ENCODE peak calls at places on chromosomes 3 and 15, in seven cellular contexts. One of them, this sample, is unnamed.
A peak's percentile ranks its signal among the peaks of the same experiment; 100 is the strongest.

GRCh38 chr15:101266034-101266433 is 11.3 kb downstream of the SELENOS start:
- DNase-seq in neural crest cell: no peak
- DNase-seq in cardiac muscle cell: peak; percentile 61
- DNase-seq in AG04449: no peak
- DNase-seq in Peyer's patch: no peak
- DNase-seq in mucosa of descending colon: no peak
- DNase-seq in Panc1: no peak
- DNase-seq in this sample: no peak

GRCh38 chr15:31254431-31255175 is 72.0 kb upstream of the KLF13 start:
- DNase-seq in neural crest cell: no peak
- DNase-seq in cardiac muscle cell: peak; percentile 79
- DNase-seq in AG04449: peak; percentile 79
- DNase-seq in Peyer's patch: peak; percentile 54
- DNase-seq in mucosa of descending colon: peak; percentile 47
- DNase-seq in Panc1: no peak
- DNase-seq in this sample: no peak

GRCh38 chr3:128482857-128483656 is 9.9 kb downstream of the GATA2 start:
- DNase-seq in neural crest cell: no peak
- DNase-seq in cardiac muscle cell: peak; percentile 70
- DNase-seq in AG04449: peak; percentile 36
- DNase-seq in Peyer's patch: no peak
- DNase-seq in mucosa of descending colon: no peak
- DNase-seq in Panc1: no peak
- DNase-seq in this sample: no peak

GRCh38 chr3:107962946-107963345 is 127.9 kb downstream of the CD47 start:
- DNase-seq in neural crest cell: no peak
- DNase-seq in cardiac muscle cell: peak; percentile 79
- DNase-seq in AG04449: no peak
- DNase-seq in Peyer's patch: no peak
- DNase-seq in mucosa of descending colon: no peak
- DNase-seq in Panc1: no peak
- DNase-seq in this sample: no peak

GRCh38 chr3:189308594-189308993 is 136.8 kb downstream of the TPRG1 start:
- DNase-seq in neural crest cell: no peak
- DNase-seq in cardiac muscle cell: no peak
- DNase-seq in AG04449: no peak
- DNase-seq in Peyer's patch: no peak
- DNase-seq in mucosa of descending colon: no peak
- DNase-seq in Panc1: no peak
- DNase-seq in this sample: no peak

GRCh38 chr3:182063742-182064141 is 352.0 kb downstream of the SOX2 start:
- DNase-seq in neural crest cell: no peak
- DNase-seq in cardiac muscle cell: no peak
- DNase-seq in AG04449: no peak
- DNase-seq in Peyer's patch: no peak
- DNase-seq in mucosa of descending colon: no peak
- DNase-seq in Panc1: no peak
- DNase-seq in this sample: no peak

GRCh38 chr15:67685008-67685599 is 140.2 kb upstream of the SKOR1 start:
- DNase-seq in neural crest cell: no peak
- DNase-seq in cardiac muscle cell: peak; percentile 57
- DNase-seq in AG04449: no peak
- DNase-seq in Peyer's patch: no peak
- DNase-seq in mucosa of descending colon: no peak
- DNase-seq in Panc1: no peak
- DNase-seq in this sample: no peak

GRCh38 chr3:85709483-85709882 is 750.7 kb downstream of the CADM2 start:
- DNase-seq in neural crest cell: no peak
- DNase-seq in cardiac muscle cell: no peak
- DNase-seq in AG04449: no peak
- DNase-seq in Peyer's patch: no peak
- DNase-seq in mucosa of descending colon: no peak
- DNase-seq in Panc1: no peak
- DNase-seq in this sample: no peak

GRCh38 chr15:99435761-99436346 is 129.9 kb upstream of the MEF2A start:
- DNase-seq in neural crest cell: no peak
- DNase-seq in cardiac muscle cell: no peak
- DNase-seq in AG04449: no peak
- DNase-seq in Peyer's patch: peak; percentile 47
- DNase-seq in mucosa of descending colon: no peak
- DNase-seq in Panc1: no peak
- DNase-seq in this sample: peak; percentile 58

GRCh38 chr3:178964551-178964950 is 107.1 kb downstream of the ZMAT3 start:
- DNase-seq in neural crest cell: no peak
- DNase-seq in cardiac muscle cell: no peak
- DNase-seq in AG04449: no peak
- DNase-seq in Peyer's patch: no peak
- DNase-seq in mucosa of descending colon: no peak
- DNase-seq in Panc1: no peak
- DNase-seq in this sample: no peak

GRCh38 chr3:152203677-152204076 is 65.1 kb upstream of the MBNL1 start:
- DNase-seq in neural crest cell: no peak
- DNase-seq in cardiac muscle cell: peak; percentile 28
- DNase-seq in AG04449: peak; percentile 49
- DNase-seq in Peyer's patch: no peak
- DNase-seq in mucosa of descending colon: no peak
- DNase-seq in Panc1: no peak
- DNase-seq in this sample: no peak

GRCh38 chr3:41450416-41451231 is 251.3 kb downstream of the CTNNB1 start:
- DNase-seq in neural crest cell: no peak
- DNase-seq in cardiac muscle cell: no peak
- DNase-seq in AG04449: no peak
- DNase-seq in Peyer's patch: no peak
- DNase-seq in mucosa of descending colon: no peak
- DNase-seq in Panc1: no peak
- DNase-seq in this sample: no peak

GRCh38 chr3:185069583-185070030 is 83.3 kb downstream of the C3orf70 start:
- DNase-seq in neural crest cell: peak; percentile 40
- DNase-seq in cardiac muscle cell: no peak
- DNase-seq in AG04449: no peak
- DNase-seq in Peyer's patch: peak; percentile 58
- DNase-seq in mucosa of descending colon: peak; percentile 62
- DNase-seq in Panc1: no peak
- DNase-seq in this sample: no peak

GRCh38 chr3:185069023-185069422 is 83.8 kb downstream of the C3orf70 start:
- DNase-seq in neural crest cell: no peak
- DNase-seq in cardiac muscle cell: no peak
- DNase-seq in AG04449: no peak
- DNase-seq in Peyer's patch: peak; percentile 63
- DNase-seq in mucosa of descending colon: peak; percentile 82
- DNase-seq in Panc1: no peak
- DNase-seq in this sample: no peak

GRCh38 chr3:185070491-185071335 is 82.1 kb downstream of the C3orf70 start:
- DNase-seq in neural crest cell: peak; percentile 26
- DNase-seq in cardiac muscle cell: peak; percentile 58
- DNase-seq in AG04449: no peak
- DNase-seq in Peyer's patch: peak; percentile 67
- DNase-seq in mucosa of descending colon: peak; percentile 77
- DNase-seq in Panc1: no peak
- DNase-seq in this sample: no peak

GRCh38 chr3:185075547-185075946 is 77.3 kb downstream of the C3orf70 start:
- DNase-seq in neural crest cell: no peak
- DNase-seq in cardiac muscle cell: no peak
- DNase-seq in AG04449: no peak
- DNase-seq in Peyer's patch: no peak
- DNase-seq in mucosa of descending colon: no peak
- DNase-seq in Panc1: no peak
- DNase-seq in this sample: no peak

DNA sequence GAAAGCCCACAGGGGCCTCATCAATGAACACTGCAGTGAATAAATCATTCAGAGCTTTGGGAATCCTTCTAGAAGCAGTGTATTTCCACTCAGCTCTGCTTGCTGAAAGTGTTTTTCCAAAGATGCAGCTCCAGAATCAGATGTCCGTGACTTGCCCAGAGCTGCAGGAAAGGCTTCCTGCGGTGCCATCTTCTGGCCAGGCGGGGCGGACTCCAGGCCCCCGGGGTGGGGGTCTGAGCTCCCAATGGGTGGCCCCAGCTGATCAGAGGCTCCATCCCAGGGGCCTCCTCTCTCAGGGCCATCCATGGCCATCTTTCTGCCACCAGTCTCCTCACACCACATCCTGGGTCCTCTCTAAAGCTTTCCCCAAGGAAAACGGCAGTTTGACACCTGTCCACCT is 81.5 kb downstream of the C3orf70 start:
- DNase-seq in neural crest cell: no peak
- DNase-seq in cardiac muscle cell: no peak
- DNase-seq in AG04449: no peak
- DNase-seq in Peyer's patch: no peak
- DNase-seq in mucosa of descending colon: no peak
- DNase-seq in Panc1: no peak
- DNase-seq in this sample: no peak
- TF ChIP-seq CTCF in neural crest cell: no peak
- TF ChIP-seq CTCF in cardiac muscle cell: no peak
- TF ChIP-seq CTCF in AG04449: no peak
- TF ChIP-seq CTCF in Peyer's patch: no peak
- TF ChIP-seq CTCF in mucosa of descending colon: no peak
- TF ChIP-seq CTCF in Panc1: no peak
- TF ChIP-seq CTCF in this sample: no peak

DNA sequence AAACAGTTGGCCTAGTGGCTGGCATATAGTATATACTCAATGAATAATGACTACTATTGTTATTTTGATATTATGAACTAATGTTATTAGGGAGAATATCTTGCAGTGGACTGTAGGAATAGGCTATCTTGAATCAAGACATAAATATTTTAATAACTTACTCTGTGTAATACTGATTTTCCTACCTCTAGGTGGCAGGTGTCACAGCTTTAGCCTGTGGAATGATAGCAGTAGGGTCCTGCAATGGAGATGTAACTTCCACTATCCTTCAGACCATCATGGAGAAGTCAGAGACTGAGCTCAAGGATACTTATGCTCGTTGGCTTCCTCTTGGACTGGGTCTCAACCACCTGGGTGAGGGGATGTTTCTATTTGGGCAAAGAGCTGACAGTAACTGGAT is 6.5 kb downstream of the PSMD2 start:
- DNase-seq in neural crest cell: no peak
- DNase-seq in cardiac muscle cell: peak; percentile 39
- DNase-seq in AG04449: no peak
- DNase-seq in Peyer's patch: no peak
- DNase-seq in mucosa of descending colon: no peak
- DNase-seq in Panc1: no peak
- DNase-seq in this sample: no peak
- TF ChIP-seq CTCF in neural crest cell: peak; percentile 58
- TF ChIP-seq CTCF in cardiac muscle cell: peak; percentile 28
- TF ChIP-seq CTCF in AG04449: peak; percentile 15
- TF ChIP-seq CTCF in Peyer's patch: peak; percentile 43
- TF ChIP-seq CTCF in mucosa of descending colon: no peak
- TF ChIP-seq CTCF in Panc1: peak; percentile 74
- TF ChIP-seq CTCF in this sample: peak; percentile 63

GRCh38 chr15:78242128-78242527 is 7.8 kb upstream of the ACSBG1 start:
- DNase-seq in neural crest cell: peak; percentile 51
- DNase-seq in cardiac muscle cell: peak; percentile 26
- DNase-seq in AG04449: no peak
- DNase-seq in Peyer's patch: peak; percentile 69
- DNase-seq in mucosa of descending colon: no peak
- DNase-seq in Panc1: no peak
- DNase-seq in this sample: no peak
- TF ChIP-seq CTCF in neural crest cell: peak; percentile 61
- TF ChIP-seq CTCF in cardiac muscle cell: peak; percentile 57
- TF ChIP-seq CTCF in AG04449: peak; percentile 61
- TF ChIP-seq CTCF in Peyer's patch: peak; percentile 72
- TF ChIP-seq CTCF in mucosa of descending colon: peak; percentile 8
- TF ChIP-seq CTCF in Panc1: peak; percentile 70
- TF ChIP-seq CTCF in this sample: peak; percentile 72

DNA sequence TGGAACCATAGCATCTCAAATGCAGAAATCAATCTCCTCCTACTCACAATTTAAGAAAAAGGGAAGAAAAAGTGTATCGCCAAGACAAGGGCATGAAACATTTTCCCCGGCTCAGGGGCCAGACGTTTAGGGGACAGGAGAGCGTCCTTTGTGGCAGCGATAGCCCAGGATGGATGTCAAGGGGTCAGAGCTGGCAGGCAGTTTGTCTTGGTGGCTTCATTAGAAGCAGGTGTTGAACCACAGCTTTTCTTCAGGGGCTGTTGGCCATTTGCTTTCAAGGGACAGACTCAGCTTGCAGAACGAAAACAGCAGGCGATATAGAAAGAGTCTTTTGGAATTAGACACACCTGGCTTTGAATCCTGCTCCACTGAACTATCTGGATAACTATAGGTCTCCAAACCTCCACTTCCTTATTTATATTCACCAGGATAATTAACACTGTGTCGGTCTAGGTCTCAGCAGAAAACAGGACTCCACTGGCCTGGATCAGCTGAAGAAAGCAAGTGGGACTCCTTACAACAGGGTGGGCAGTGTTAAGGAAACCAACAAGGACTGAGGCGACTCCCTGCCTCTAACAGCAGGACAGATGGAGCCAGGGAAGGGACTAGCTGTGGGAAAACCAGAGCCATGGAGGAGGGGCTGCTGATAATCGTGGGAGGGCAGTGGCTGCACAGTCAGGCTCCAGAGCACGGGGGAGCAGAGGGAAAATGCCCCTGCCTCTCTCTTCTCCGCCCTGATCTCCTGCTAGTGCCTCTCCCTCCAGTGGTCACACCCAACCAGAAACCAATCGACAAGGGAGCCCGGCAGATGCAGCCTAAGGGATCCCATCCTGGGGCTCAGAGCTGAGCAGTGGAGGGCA is 123.6 kb downstream of the LIPC start:
- DNase-seq in neural crest cell: no peak
- DNase-seq in cardiac muscle cell: no peak
- DNase-seq in AG04449: no peak
- DNase-seq in Peyer's patch: peak; percentile 56
- DNase-seq in mucosa of descending colon: no peak
- DNase-seq in Panc1: no peak
- DNase-seq in this sample: no peak
- TF ChIP-seq CTCF in neural crest cell: no peak
- TF ChIP-seq CTCF in cardiac muscle cell: no peak
- TF ChIP-seq CTCF in AG04449: no peak
- TF ChIP-seq CTCF in Peyer's patch: peak; percentile 20
- TF ChIP-seq CTCF in mucosa of descending colon: no peak
- TF ChIP-seq CTCF in Panc1: no peak
- TF ChIP-seq CTCF in this sample: no peak

GRCh38 chr15:78907577-78907976 is 34.9 kb downstream of the MORF4L1 start:
- DNase-seq in neural crest cell: no peak
- DNase-seq in cardiac muscle cell: no peak
- DNase-seq in AG04449: no peak
- DNase-seq in Peyer's patch: no peak
- DNase-seq in mucosa of descending colon: no peak
- DNase-seq in Panc1: no peak
- DNase-seq in this sample: no peak
- TF ChIP-seq CTCF in neural crest cell: peak; percentile 45
- TF ChIP-seq CTCF in cardiac muscle cell: peak; percentile 31
- TF ChIP-seq CTCF in AG04449: peak; percentile 5
- TF ChIP-seq CTCF in Peyer's patch: no peak
- TF ChIP-seq CTCF in mucosa of descending colon: no peak
- TF ChIP-seq CTCF in Panc1: peak; percentile 68
- TF ChIP-seq CTCF in this sample: peak; percentile 63

This sample was measured in type B pancreatic cell.